ENCODE peak calls at places on chromosome 6, in six cellular contexts. M, D, P, J, O and A are unnamed samples.

GRCh38 chr6:166623318-166623717 is 3.7 kb downstream of the RPS6KA2 start:
- DNase-seq in J (no peak), P (no peak), O (no peak), D (no peak), M (no peak), A (no peak)

GRCh38 chr6:117547688-117548621 is 54.4 kb downstream of the GOPC start:
- DNase-seq in D (peak; percentile 40), O (peak; percentile 31), P (peak; percentile 74), M (peak; percentile 30), J (peak; percentile 86), A (peak; percentile 45)

GRCh38 chr6:116220172-116220571 is 33.7 kb downstream of the TSPYL4 start:
- DNase-seq in J (peak; percentile 76), M (no peak), O (peak; percentile 82), D (no peak), P (no peak), A (no peak)

GRCh38 chr6:6678185-6678671 is 89.7 kb downstream of the LY86 start:
- DNase-seq in P (no peak), O (no peak), M (no peak), J (peak; percentile 32), D (no peak), A (no peak)

GRCh38 chr6:54071941-54072340 is 39.3 kb upstream of the MLIP start:
- DNase-seq in O (no peak), M (no peak), D (no peak), J (no peak), P (no peak), A (no peak)

GRCh38 chr6:106807946-106808611 is 166.4 kb downstream of the CD24 start:
- DNase-seq in O (no peak), J (no peak), M (no peak), D (no peak), P (no peak), A (no peak)

GRCh38 chr6:34970962-34971361 is 81.9 kb downstream of the ANKS1A start:
- DNase-seq in M (no peak), D (no peak), J (peak; percentile 31), O (no peak), P (no peak), A (no peak)

GRCh38 chr6:23456396-23456795 is 669.6 kb upstream of the NRSN1 start:
- DNase-seq in D (no peak), J (no peak), M (no peak), P (no peak), O (no peak), A (no peak)

GRCh38 chr6:68638225-68638900 is 3.3 kb downstream of the ADGRB3 start:
- DNase-seq in M (no peak), P (peak; percentile 47), O (peak; percentile 62), D (no peak), J (no peak), A (no peak)

GRCh38 chr6:111057074-111057752 is 30.1 kb upstream of the SLC16A10 start:
- DNase-seq in O (no peak), D (peak; percentile 21), J (peak; percentile 51), M (no peak), P (peak; percentile 60), A (no peak)

GRCh38 chr6:144467921-144468320 is 182.8 kb downstream of the UTRN start:
- DNase-seq in J (no peak), P (no peak), O (no peak), D (no peak), M (no peak), A (no peak)

GRCh38 chr6:29641430-29642213 is 8.6 kb upstream of the GABBR1 start:
- DNase-seq in D (no peak), J (no peak), O (no peak), P (no peak), M (no peak), A (no peak)

GRCh38 chr6:79305020-79305419 is 70.5 kb upstream of the HMGN3 start:
- DNase-seq in J (no peak), M (no peak), P (no peak), O (no peak), D (no peak), A (no peak)

GRCh38 chr6:141105481-141105880 is 1027.2 kb upstream of the GJE1 start:
- DNase-seq in O (no peak), M (no peak), P (no peak), D (no peak), J (peak; percentile 76), A (no peak)

GRCh38 chr6:155434117-155434516 is 21.5 kb downstream of the NOX3 start:
- DNase-seq in D (no peak), P (no peak), J (no peak), M (no peak), O (no peak), A (no peak)

GRCh38 chr6:165846123-165846966 is 183.3 kb upstream of the PDE10A start:
- DNase-seq in P (no peak), J (no peak), O (no peak), M (no peak), D (no peak), A (no peak)

GRCh38 chr6:113529191-113529590 is 328.0 kb upstream of the MARCKS start:
- DNase-seq in O (no peak), D (no peak), M (no peak), P (no peak), J (peak; percentile 12), A (no peak)

GRCh38 chr6:39313526-39314272 is 520 bp downstream of the KCNK17 start:
- DNase-seq in J (no peak), D (no peak), M (no peak), O (no peak), P (no peak), A (no peak)

GRCh38 chr6:116461563-116462507 is 660 bp downstream of the CALHM6 start:
- DNase-seq in M (peak; percentile 44), P (no peak), O (peak; percentile 40), J (peak; percentile 77), D (peak; percentile 49), A (peak; percentile 30)

GRCh38 chr6:81668615-81669047 is 83.8 kb downstream of the TENT5A start:
- DNase-seq in O (no peak), D (no peak), M (no peak), J (no peak), P (no peak), A (no peak)

GRCh38 chr6:90219168-90219985 is 77.3 kb downstream of the BACH2 start:
- DNase-seq in M (no peak), O (no peak), D (peak; percentile 34), J (peak; percentile 91), P (peak; percentile 55), A (no peak)

GRCh38 chr6:117907600-117908245 is 659 bp downstream of the SLC35F1 start:
- DNase-seq in O (no peak), J (no peak), P (no peak), D (no peak), M (no peak), A (no peak)

GRCh38 chr6:145631374-145631773 is 103.9 kb downstream of the EPM2A start:
- DNase-seq in J (no peak), D (no peak), O (no peak), P (no peak), M (no peak), A (no peak)

GRCh38 chr6:43284986-43285385 is 13.1 kb upstream of the SLC22A7 start:
- DNase-seq in J (no peak), M (no peak), O (no peak), P (no peak), D (no peak), A (no peak)